ENCODE peak calls at places on chromosomes 5 and 9, in nine cellular contexts. S is activated CD8-positive, alpha-beta memory T cell treated with anti-CD3 and anti-CD28 coated beads, Interleukin-2, amount 50 U/mL, for 48 hours; G is HEK293T; X is activated CD8-positive, alpha-beta T cell treated with anti-CD3 and anti-CD28 coated beads, Interleukin-2, amount 10 ng/mL, durations not matched to agents 7 days and 5 days; D is upper lobe of left lung; A is C1 segment of cervical spinal cord; B is cardiac muscle cell; J is fibroblast of mammary gland; N is NCI-H2171. Q is an unnamed sample.

GRCh38 chr5:163727028-163727427 is 221.6 kb downstream of the MAT2B start:
- DNase-seq in S (no peak), D (no peak), A (no peak), B (no peak), N (no peak), J (no peak), X (no peak), G (no peak), Q (no peak)

GRCh38 chr5:107869459-107870115 is 198.8 kb upstream of the EFNA5 start:
- DNase-seq in B (peak; percentile 57), A (no peak), X (no peak), N (no peak), G (no peak), D (no peak), S (no peak), J (peak; percentile 76), Q (no peak)

GRCh38 chr9:99835142-99835541 is 13.5 kb downstream of the NR4A3 start:
- DNase-seq in X (no peak), B (no peak), D (no peak), A (no peak), S (no peak), J (no peak), G (no peak), N (no peak), Q (no peak)

GRCh38 chr9:136039488-136039887 is 55.6 kb downstream of the NACC2 start:
- DNase-seq in B (no peak), A (no peak), J (no peak), D (no peak), X (no peak), S (no peak), N (no peak), G (no peak), Q (no peak)

GRCh38 chr9:32991895-32992595 is 9.4 kb downstream of the APTX start:
- DNase-seq in D (no peak), J (no peak), G (no peak), X (no peak), N (no peak), S (no peak), B (peak; percentile 72), A (no peak), Q (no peak)

GRCh38 chr5:1111727-1112289 is at the start of gene SLC12A7:
- DNase-seq in N (peak; percentile 69), A (no peak), S (peak; percentile 84), X (peak; percentile 78), J (no peak), D (peak; percentile 95), B (peak; percentile 42), G (peak; percentile 82), Q (peak; percentile 73)

GRCh38 chr5:23977996-23978395 is 470.6 kb downstream of the PRDM9 start:
- DNase-seq in D (no peak), N (no peak), G (peak; percentile 14), A (no peak), J (no peak), S (no peak), X (no peak), B (no peak), Q (peak; percentile 84)

GRCh38 chr9:124457887-124458431 is 7.7 kb downstream of the ADGRD2 start:
- DNase-seq in D (peak; percentile 55), S (no peak), X (no peak), G (no peak), N (no peak), B (no peak), J (no peak), A (no peak), Q (no peak)

GRCh38 chr5:177491429-177491945 is 5.9 kb downstream of the PDLIM7 start:
- DNase-seq in D (peak; percentile 89), A (no peak), S (peak; percentile 86), J (peak; percentile 37), B (peak; percentile 61), G (peak; percentile 93), N (peak; percentile 27), X (no peak), Q (peak; percentile 94)

GRCh38 chr9:133894377-133895321 is 97.5 kb downstream of the VAV2 start:
- DNase-seq in A (no peak), X (no peak), D (no peak), G (no peak), J (no peak), N (no peak), S (no peak), B (no peak), Q (no peak)

GRCh38 chr9:111356567-111357244 is 26.7 kb upstream of the OR2K2 start:
- DNase-seq in D (no peak), J (peak; percentile 94), B (peak; percentile 88), N (no peak), X (no peak), G (no peak), S (no peak), A (no peak), Q (peak; percentile 53)

GRCh38 chr5:174218162-174218561 is 172.7 kb downstream of the NSG2 start:
- DNase-seq in N (no peak), D (no peak), B (no peak), S (no peak), A (no peak), J (no peak), X (no peak), G (no peak), Q (no peak)

GRCh38 chr9:114003756-114004155 is 74.3 kb downstream of the AMBP start:
- DNase-seq in N (peak; percentile 27), B (peak; percentile 50), G (no peak), X (no peak), S (no peak), A (no peak), D (no peak), J (no peak), Q (no peak)

GRCh38 chr9:96651626-96652025 is 3.5 kb downstream of the PRXL2C start:
- DNase-seq in D (no peak), J (peak; percentile 55), B (peak; percentile 48), G (no peak), X (no peak), N (no peak), S (no peak), A (no peak), Q (no peak)

GRCh38 chr9:237858-238345 is 23.2 kb downstream of the DOCK8 start:
- DNase-seq in B (no peak), X (no peak), J (no peak), G (no peak), S (no peak), A (no peak), D (no peak), N (no peak), Q (no peak)

GRCh38 chr5:141779642-141780041 is 97.6 kb upstream of the ARAP3 start:
- DNase-seq in N (no peak), A (no peak), X (no peak), G (no peak), S (no peak), J (peak; percentile 87), D (no peak), B (peak; percentile 30), Q (no peak)

GRCh38 chr9:134976403-134976802 is 58.7 kb upstream of the FCN1 start:
- DNase-seq in X (no peak), N (no peak), A (no peak), B (no peak), D (no peak), J (no peak), G (no peak), S (no peak), Q (no peak)